ENCODE peak calls at places on chromosome 21, in ten cellular contexts. One of them, this sample, is unnamed.

GRCh38 chr21:42010507-42011493 is 640 bp upstream of the ZBTB21 start:
- DNase-seq in NCI-H446: no peak
- DNase-seq in cerebellar cortex: peak; percentile 30
- DNase-seq in GOT3: no peak
- DNase-seq in NCI-H2029 treated with DMSO at 0.1 percent for 48 hours: peak; percentile 19
- DNase-seq in coronary artery: peak; percentile 68
- DNase-seq in tibial artery: no peak
- DNase-seq in GM20000: peak; percentile 44
- DNase-seq in KBM-7: peak; percentile 61
- DNase-seq in activated T-cell treated with anti-CD3 and anti-CD28 coated beads for 1 hour: peak; percentile 27
- DNase-seq in this sample: no peak

GRCh38 chr21:37219766-37220432 is 47.2 kb downstream of the VPS26C start:
- DNase-seq in NCI-H446: no peak
- DNase-seq in cerebellar cortex: no peak
- DNase-seq in GOT3: no peak
- DNase-seq in NCI-H2029 treated with DMSO at 0.1 percent for 48 hours: no peak
- DNase-seq in coronary artery: no peak
- DNase-seq in tibial artery: no peak
- DNase-seq in GM20000: no peak
- DNase-seq in KBM-7: peak; percentile 47
- DNase-seq in activated T-cell treated with anti-CD3 and anti-CD28 coated beads for 1 hour: no peak
- DNase-seq in this sample: no peak

GRCh38 chr21:33059319-33059894 is 10.5 kb upstream of the OLIG1 start:
- DNase-seq in NCI-H446: no peak
- DNase-seq in cerebellar cortex: no peak
- DNase-seq in GOT3: no peak
- DNase-seq in NCI-H2029 treated with DMSO at 0.1 percent for 48 hours: no peak
- DNase-seq in coronary artery: no peak
- DNase-seq in tibial artery: no peak
- DNase-seq in GM20000: no peak
- DNase-seq in KBM-7: peak; percentile 81
- DNase-seq in activated T-cell treated with anti-CD3 and anti-CD28 coated beads for 1 hour: no peak
- DNase-seq in this sample: peak; percentile 80

GRCh38 chr21:24217141-24217540 is 1390.1 kb downstream of the MRPL39 start:
- DNase-seq in NCI-H446: no peak
- DNase-seq in cerebellar cortex: no peak
- DNase-seq in GOT3: no peak
- DNase-seq in NCI-H2029 treated with DMSO at 0.1 percent for 48 hours: no peak
- DNase-seq in coronary artery: no peak
- DNase-seq in tibial artery: no peak
- DNase-seq in GM20000: no peak
- DNase-seq in KBM-7: no peak
- DNase-seq in activated T-cell treated with anti-CD3 and anti-CD28 coated beads for 1 hour: no peak
- DNase-seq in this sample: no peak

GRCh38 chr21:34996304-34997081 is 52.6 kb downstream of the RUNX1 start:
- DNase-seq in NCI-H446: no peak
- DNase-seq in cerebellar cortex: no peak
- DNase-seq in GOT3: no peak
- DNase-seq in NCI-H2029 treated with DMSO at 0.1 percent for 48 hours: no peak
- DNase-seq in coronary artery: no peak
- DNase-seq in tibial artery: peak; percentile 74
- DNase-seq in GM20000: no peak
- DNase-seq in KBM-7: no peak
- DNase-seq in activated T-cell treated with anti-CD3 and anti-CD28 coated beads for 1 hour: no peak
- DNase-seq in this sample: no peak

GRCh38 chr21:34807146-34807880 is 138.5 kb downstream of the CLIC6 start:
- DNase-seq in NCI-H446: no peak
- DNase-seq in cerebellar cortex: no peak
- DNase-seq in GOT3: peak; percentile 58
- DNase-seq in NCI-H2029 treated with DMSO at 0.1 percent for 48 hours: no peak
- DNase-seq in coronary artery: no peak
- DNase-seq in tibial artery: no peak
- DNase-seq in GM20000: peak; percentile 64
- DNase-seq in KBM-7: no peak
- DNase-seq in activated T-cell treated with anti-CD3 and anti-CD28 coated beads for 1 hour: peak; percentile 35
- DNase-seq in this sample: no peak

GRCh38 chr21:39630827-39631226 is 18.1 kb downstream of the B3GALT5 start:
- DNase-seq in NCI-H446: no peak
- DNase-seq in cerebellar cortex: no peak
- DNase-seq in GOT3: no peak
- DNase-seq in NCI-H2029 treated with DMSO at 0.1 percent for 48 hours: no peak
- DNase-seq in coronary artery: no peak
- DNase-seq in tibial artery: no peak
- DNase-seq in GM20000: no peak
- DNase-seq in KBM-7: no peak
- DNase-seq in activated T-cell treated with anti-CD3 and anti-CD28 coated beads for 1 hour: no peak
- DNase-seq in this sample: no peak

GRCh38 chr21:42404534-42404933 is 832 bp downstream of the UBASH3A start:
- DNase-seq in NCI-H446: no peak
- DNase-seq in cerebellar cortex: no peak
- DNase-seq in GOT3: no peak
- DNase-seq in NCI-H2029 treated with DMSO at 0.1 percent for 48 hours: no peak
- DNase-seq in coronary artery: no peak
- DNase-seq in tibial artery: no peak
- DNase-seq in GM20000: no peak
- DNase-seq in KBM-7: no peak
- DNase-seq in activated T-cell treated with anti-CD3 and anti-CD28 coated beads for 1 hour: no peak
- DNase-seq in this sample: no peak

GRCh38 chr21:33036430-33037162 is 10.9 kb downstream of the OLIG2 start:
- DNase-seq in NCI-H446: no peak
- DNase-seq in cerebellar cortex: no peak
- DNase-seq in GOT3: no peak
- DNase-seq in NCI-H2029 treated with DMSO at 0.1 percent for 48 hours: no peak
- DNase-seq in coronary artery: no peak
- DNase-seq in tibial artery: no peak
- DNase-seq in GM20000: peak; percentile 51
- DNase-seq in KBM-7: peak; percentile 90
- DNase-seq in activated T-cell treated with anti-CD3 and anti-CD28 coated beads for 1 hour: peak; percentile 8
- DNase-seq in this sample: no peak

GRCh38 chr21:39669976-39670671 is 57.4 kb downstream of the B3GALT5 start:
- DNase-seq in NCI-H446: no peak
- DNase-seq in cerebellar cortex: no peak
- DNase-seq in GOT3: no peak
- DNase-seq in NCI-H2029 treated with DMSO at 0.1 percent for 48 hours: peak; percentile 73
- DNase-seq in coronary artery: no peak
- DNase-seq in tibial artery: no peak
- DNase-seq in GM20000: no peak
- DNase-seq in KBM-7: no peak
- DNase-seq in activated T-cell treated with anti-CD3 and anti-CD28 coated beads for 1 hour: no peak
- DNase-seq in this sample: no peak

GRCh38 chr21:36477559-36477958 is 2.4 kb downstream of the CLDN14 start:
- DNase-seq in NCI-H446: no peak
- DNase-seq in cerebellar cortex: no peak
- DNase-seq in GOT3: no peak
- DNase-seq in NCI-H2029 treated with DMSO at 0.1 percent for 48 hours: no peak
- DNase-seq in coronary artery: no peak
- DNase-seq in tibial artery: no peak
- DNase-seq in GM20000: no peak
- DNase-seq in KBM-7: no peak
- DNase-seq in activated T-cell treated with anti-CD3 and anti-CD28 coated beads for 1 hour: no peak
- DNase-seq in this sample: no peak

GRCh38 chr21:45570071-45570470 is 27.8 kb upstream of the SLC19A1 start:
- DNase-seq in NCI-H446: no peak
- DNase-seq in cerebellar cortex: no peak
- DNase-seq in GOT3: no peak
- DNase-seq in NCI-H2029 treated with DMSO at 0.1 percent for 48 hours: no peak
- DNase-seq in coronary artery: peak; percentile 24
- DNase-seq in tibial artery: peak; percentile 40
- DNase-seq in GM20000: no peak
- DNase-seq in KBM-7: no peak
- DNase-seq in activated T-cell treated with anti-CD3 and anti-CD28 coated beads for 1 hour: no peak
- DNase-seq in this sample: no peak

GRCh38 chr21:28781602-28782274 is 210.9 kb downstream of the LTN1 start:
- DNase-seq in NCI-H446: no peak
- DNase-seq in cerebellar cortex: no peak
- DNase-seq in GOT3: no peak
- DNase-seq in NCI-H2029 treated with DMSO at 0.1 percent for 48 hours: no peak
- DNase-seq in coronary artery: no peak
- DNase-seq in tibial artery: no peak
- DNase-seq in GM20000: peak; percentile 18
- DNase-seq in KBM-7: peak; percentile 11
- DNase-seq in activated T-cell treated with anti-CD3 and anti-CD28 coated beads for 1 hour: no peak
- DNase-seq in this sample: no peak

GRCh38 chr21:16070207-16070651 is 340.4 kb downstream of the USP25 start:
- DNase-seq in NCI-H446: peak; percentile 47
- DNase-seq in cerebellar cortex: peak; percentile 95
- DNase-seq in GOT3: peak; percentile 14
- DNase-seq in NCI-H2029 treated with DMSO at 0.1 percent for 48 hours: no peak
- DNase-seq in coronary artery: no peak
- DNase-seq in tibial artery: no peak
- DNase-seq in GM20000: no peak
- DNase-seq in KBM-7: no peak
- DNase-seq in activated T-cell treated with anti-CD3 and anti-CD28 coated beads for 1 hour: no peak
- DNase-seq in this sample: no peak

GRCh38 chr21:43851593-43851992 is 13.4 kb upstream of the AGPAT3 start:
- DNase-seq in NCI-H446: no peak
- DNase-seq in cerebellar cortex: no peak
- DNase-seq in GOT3: no peak
- DNase-seq in NCI-H2029 treated with DMSO at 0.1 percent for 48 hours: no peak
- DNase-seq in coronary artery: no peak
- DNase-seq in tibial artery: no peak
- DNase-seq in GM20000: no peak
- DNase-seq in KBM-7: no peak
- DNase-seq in activated T-cell treated with anti-CD3 and anti-CD28 coated beads for 1 hour: no peak
- DNase-seq in this sample: no peak

GRCh38 chr21:45420623-45421041 is 15.7 kb downstream of the COL18A1 start:
- DNase-seq in NCI-H446: no peak
- DNase-seq in cerebellar cortex: no peak
- DNase-seq in GOT3: no peak
- DNase-seq in NCI-H2029 treated with DMSO at 0.1 percent for 48 hours: no peak
- DNase-seq in coronary artery: peak; percentile 93
- DNase-seq in tibial artery: peak; percentile 91
- DNase-seq in GM20000: no peak
- DNase-seq in KBM-7: no peak
- DNase-seq in activated T-cell treated with anti-CD3 and anti-CD28 coated beads for 1 hour: no peak
- DNase-seq in this sample: no peak

GRCh38 chr21:46083271-46084040 is 14.5 kb upstream of the COL6A2 start:
- DNase-seq in NCI-H446: no peak
- DNase-seq in cerebellar cortex: no peak
- DNase-seq in GOT3: no peak
- DNase-seq in NCI-H2029 treated with DMSO at 0.1 percent for 48 hours: no peak
- DNase-seq in coronary artery: peak; percentile 75
- DNase-seq in tibial artery: peak; percentile 57
- DNase-seq in GM20000: no peak
- DNase-seq in KBM-7: no peak
- DNase-seq in activated T-cell treated with anti-CD3 and anti-CD28 coated beads for 1 hour: no peak
- DNase-seq in this sample: no peak

GRCh38 chr21:41170442-41170841 is 2.5 kb downstream of the BACE2 start:
- DNase-seq in NCI-H446: no peak
- DNase-seq in cerebellar cortex: no peak
- DNase-seq in GOT3: no peak
- DNase-seq in NCI-H2029 treated with DMSO at 0.1 percent for 48 hours: peak; percentile 34
- DNase-seq in coronary artery: no peak
- DNase-seq in tibial artery: no peak
- DNase-seq in GM20000: peak; percentile 59
- DNase-seq in KBM-7: peak; percentile 19
- DNase-seq in activated T-cell treated with anti-CD3 and anti-CD28 coated beads for 1 hour: no peak
- DNase-seq in this sample: no peak

GRCh38 chr21:32364801-32365200 is 28.0 kb downstream of the URB1 start:
- DNase-seq in NCI-H446: no peak
- DNase-seq in cerebellar cortex: no peak
- DNase-seq in GOT3: no peak
- DNase-seq in NCI-H2029 treated with DMSO at 0.1 percent for 48 hours: no peak
- DNase-seq in coronary artery: no peak
- DNase-seq in tibial artery: no peak
- DNase-seq in GM20000: no peak
- DNase-seq in KBM-7: no peak
- DNase-seq in activated T-cell treated with anti-CD3 and anti-CD28 coated beads for 1 hour: no peak
- DNase-seq in this sample: no peak